ENCODE peak calls at places on chromosomes 5 and 9, in seven cellular contexts. One of them, this sample, is unnamed.

GRCh38 chr9:96565684-96566360 is 53.8 kb downstream of the CDC14B start:
- DNase-seq in GM23248: peak; percentile 84
- DNase-seq in thoracic aorta: no peak
- DNase-seq in spleen: no peak
- DNase-seq in IMR-90: peak; percentile 34
- DNase-seq in hepatocyte: peak; percentile 13
- DNase-seq in lower lobe of right lung: no peak
- DNase-seq in this sample: no peak

GRCh38 chr9:114483499-114483898 is 21.8 kb downstream of the WHRN start:
- DNase-seq in hepatocyte: no peak
- DNase-seq in spleen: no peak
- DNase-seq in IMR-90: no peak
- DNase-seq in GM23248: no peak
- DNase-seq in lower lobe of right lung: no peak
- DNase-seq in thoracic aorta: no peak
- DNase-seq in this sample: no peak

GRCh38 chr5:36982146-36982545 is 105.6 kb downstream of the NIPBL start:
- DNase-seq in spleen: no peak
- DNase-seq in GM23248: peak; percentile 80
- DNase-seq in lower lobe of right lung: no peak
- DNase-seq in thoracic aorta: no peak
- DNase-seq in hepatocyte: no peak
- DNase-seq in IMR-90: peak; percentile 74
- DNase-seq in this sample: no peak

GRCh38 chr5:55159763-55160492 is at the start of gene GPX8:
- DNase-seq in IMR-90: peak; percentile 92
- DNase-seq in spleen: no peak
- DNase-seq in GM23248: peak; percentile 95
- DNase-seq in lower lobe of right lung: no peak
- DNase-seq in thoracic aorta: no peak
- DNase-seq in hepatocyte: peak; percentile 79
- DNase-seq in this sample: peak; percentile 25

GRCh38 chr9:89655990-89656657 is 51.3 kb downstream of the GADD45G start:
- DNase-seq in lower lobe of right lung: no peak
- DNase-seq in hepatocyte: no peak
- DNase-seq in IMR-90: no peak
- DNase-seq in thoracic aorta: no peak
- DNase-seq in GM23248: no peak
- DNase-seq in spleen: peak; percentile 83
- DNase-seq in this sample: no peak

GRCh38 chr5:32258406-32258805 is 54.3 kb downstream of the MTMR12 start:
- DNase-seq in thoracic aorta: no peak
- DNase-seq in GM23248: no peak
- DNase-seq in IMR-90: no peak
- DNase-seq in hepatocyte: peak; percentile 30
- DNase-seq in spleen: no peak
- DNase-seq in lower lobe of right lung: no peak
- DNase-seq in this sample: no peak

GRCh38 chr9:125399165-125399564 is 137.5 kb downstream of the GAPVD1 start:
- DNase-seq in hepatocyte: no peak
- DNase-seq in IMR-90: no peak
- DNase-seq in thoracic aorta: no peak
- DNase-seq in lower lobe of right lung: no peak
- DNase-seq in GM23248: no peak
- DNase-seq in spleen: no peak
- DNase-seq in this sample: no peak

GRCh38 chr5:74722271-74722670 is 37.2 kb downstream of the HEXB start:
- DNase-seq in IMR-90: no peak
- DNase-seq in hepatocyte: no peak
- DNase-seq in GM23248: no peak
- DNase-seq in lower lobe of right lung: no peak
- DNase-seq in spleen: no peak
- DNase-seq in thoracic aorta: no peak
- DNase-seq in this sample: no peak

DNA sequence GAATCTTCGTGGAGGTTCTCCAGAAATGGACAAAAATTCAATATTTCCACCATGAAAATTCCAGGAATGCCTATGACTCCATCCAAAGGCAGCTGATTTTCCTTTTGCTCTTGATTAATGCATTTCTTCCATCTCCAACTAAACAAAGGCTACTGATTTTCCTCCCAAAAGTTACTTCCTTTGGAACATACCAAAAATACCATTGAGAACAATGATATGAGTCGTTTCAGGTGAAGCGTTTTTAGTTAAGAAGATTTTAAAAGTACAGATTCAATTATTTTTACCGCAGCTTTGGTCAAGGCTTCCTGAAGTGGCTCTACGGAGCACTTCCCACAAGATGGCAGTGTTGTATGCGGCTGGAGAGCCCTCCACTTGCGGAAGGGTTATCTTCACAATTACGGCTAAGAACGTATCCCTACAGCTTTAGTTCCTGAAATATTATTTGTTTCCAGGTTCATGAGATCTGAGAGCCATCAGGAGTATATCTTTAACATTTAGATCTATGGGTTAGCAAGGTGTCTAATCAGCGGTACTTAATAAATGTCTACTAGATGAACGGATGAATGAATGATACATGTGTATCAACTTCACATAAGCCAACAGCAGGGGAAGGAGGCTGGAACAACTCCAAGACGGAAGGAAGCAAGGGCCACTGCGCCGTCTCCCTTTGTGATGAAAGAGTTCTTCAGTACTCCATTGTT is 35.9 kb upstream of the ARSB start:
- DNase-seq in spleen: no peak
- DNase-seq in hepatocyte: peak; percentile 79
- DNase-seq in IMR-90: peak; percentile 78
- DNase-seq in lower lobe of right lung: peak; percentile 47
- DNase-seq in GM23248: peak; percentile 81
- DNase-seq in thoracic aorta: no peak
- DNase-seq in this sample: peak; percentile 32
- H3K4me3 ChIP-seq in spleen: no peak overlapping the region
- H3K4me3 ChIP-seq in hepatocyte: no peak overlapping the region
- H3K4me3 ChIP-seq in IMR-90: peak overlapping the region; percentile 39
- H3K4me3 ChIP-seq in lower lobe of right lung: no peak overlapping the region
- H3K4me3 ChIP-seq in GM23248: peak overlapping the region; percentile 65
- H3K4me3 ChIP-seq in thoracic aorta: peak overlapping the region; percentile 61
- H3K4me3 ChIP-seq in this sample: no peak overlapping the region

GRCh38 chr5:113295111-113295539 is 139.7 kb downstream of the TSSK1B start:
- DNase-seq in lower lobe of right lung: no peak
- DNase-seq in hepatocyte: no peak
- DNase-seq in GM23248: no peak
- DNase-seq in IMR-90: no peak
- DNase-seq in thoracic aorta: no peak
- DNase-seq in spleen: no peak
- DNase-seq in this sample: no peak
- H3K4me3 ChIP-seq in lower lobe of right lung: peak overlapping the region; percentile 66
- H3K4me3 ChIP-seq in hepatocyte: peak overlapping the region; percentile 43
- H3K4me3 ChIP-seq in GM23248: peak overlapping the region; percentile 82
- H3K4me3 ChIP-seq in IMR-90: peak overlapping the region; percentile 91
- H3K4me3 ChIP-seq in thoracic aorta: peak overlapping the region; percentile 83
- H3K4me3 ChIP-seq in spleen: peak overlapping the region; percentile 68
- H3K4me3 ChIP-seq in this sample: peak overlapping the region; percentile 64

DNA sequence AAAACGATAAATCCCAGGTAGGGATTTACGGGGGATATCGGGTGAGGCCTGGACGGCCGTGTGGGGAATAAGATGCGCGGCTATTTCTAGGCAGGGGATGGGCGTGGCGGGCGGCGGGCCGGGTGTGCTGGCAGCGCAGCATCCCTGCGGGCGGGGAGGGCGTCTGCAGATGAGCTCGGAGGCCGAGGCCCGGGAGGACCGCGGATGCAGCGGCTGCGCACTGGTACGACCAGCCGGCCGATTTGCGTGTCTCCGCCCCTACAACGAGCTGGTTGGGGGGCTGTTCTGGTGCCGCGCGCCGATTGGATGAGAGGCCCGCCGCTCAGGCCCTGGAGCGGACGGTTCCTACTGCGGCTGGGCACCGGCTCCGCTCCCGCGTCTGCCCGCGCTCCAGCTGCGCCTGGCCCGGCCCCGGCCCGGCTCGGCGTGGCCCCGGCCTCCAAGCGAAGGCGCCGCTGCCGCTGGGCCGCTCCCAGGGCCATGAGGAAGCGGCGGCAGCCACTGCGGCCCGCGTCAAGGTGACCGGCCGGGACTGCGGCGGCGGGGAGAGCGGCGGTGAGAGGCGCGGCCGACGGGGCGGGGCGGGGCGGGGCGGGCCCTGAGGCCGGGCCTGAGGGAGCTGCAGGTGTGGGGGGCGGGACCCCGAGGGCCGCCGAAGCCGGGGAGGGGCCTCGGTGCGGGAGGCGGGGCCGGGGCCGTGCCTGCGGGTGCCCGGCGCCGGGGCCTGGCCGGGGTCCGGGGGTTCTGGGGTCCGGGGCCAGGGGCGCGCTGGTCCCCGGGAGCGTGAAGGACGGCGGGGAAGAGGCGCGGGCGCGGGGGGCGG is at the start of gene RALGPS1:
- DNase-seq in GM23248: peak; percentile 98
- DNase-seq in spleen: peak; percentile 98
- DNase-seq in hepatocyte: peak; percentile 98
- DNase-seq in thoracic aorta: peak; percentile 76
- DNase-seq in IMR-90: peak; percentile 94
- DNase-seq in lower lobe of right lung: peak; percentile 97
- DNase-seq in this sample: peak; percentile 95
- H3K4me3 ChIP-seq in GM23248: peak within 1 kb of the TSS; percentile 69
- H3K4me3 ChIP-seq in spleen: peak within 1 kb of the TSS; percentile 66
- H3K4me3 ChIP-seq in hepatocyte: peak within 1 kb of the TSS; percentile 54
- H3K4me3 ChIP-seq in thoracic aorta: peak within 1 kb of the TSS; percentile 78
- H3K4me3 ChIP-seq in IMR-90: peak within 1 kb of the TSS; percentile 81
- H3K4me3 ChIP-seq in lower lobe of right lung: peak within 1 kb of the TSS; percentile 55
- H3K4me3 ChIP-seq in this sample: peak within 1 kb of the TSS; percentile 56

DNA sequence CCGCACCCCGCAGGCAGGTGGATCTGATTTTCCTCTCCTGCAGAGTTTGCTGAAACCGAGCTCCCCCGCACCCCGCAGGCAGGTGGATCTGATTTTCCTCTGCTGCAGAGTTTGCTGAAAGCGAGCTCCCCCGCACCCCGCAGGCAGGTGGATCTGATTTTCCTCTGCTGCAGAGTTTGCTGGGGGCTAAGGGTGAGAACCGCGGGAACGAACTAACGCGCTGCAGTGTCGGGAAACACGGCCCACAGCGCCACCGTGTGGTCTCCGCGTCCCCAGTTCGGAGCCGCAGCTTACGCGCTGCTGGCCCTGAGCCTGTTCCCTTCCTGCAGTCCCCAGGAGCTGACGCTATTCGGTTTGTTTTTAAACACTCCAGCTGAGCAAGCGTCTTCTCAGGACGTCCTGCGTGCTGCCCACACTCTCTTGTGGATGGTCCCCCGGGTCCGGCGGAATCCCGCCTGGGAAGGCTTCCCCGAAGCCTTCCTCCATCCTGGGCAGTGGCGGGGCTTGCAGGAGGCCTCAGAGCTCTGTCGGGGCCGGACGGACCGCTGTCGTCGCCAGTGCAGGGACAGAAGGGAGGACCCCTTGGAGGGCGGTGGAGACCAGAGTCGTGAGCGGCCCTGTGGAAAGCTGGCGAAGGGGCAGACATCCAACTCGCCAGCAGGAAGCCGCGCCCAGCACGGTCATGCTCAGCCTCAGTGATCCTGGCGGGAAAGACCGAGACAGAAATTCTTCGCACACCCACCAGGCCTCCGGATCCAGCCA is 121.2 kb upstream of the LPCAT1 start:
- DNase-seq in thoracic aorta: peak; percentile 15
- DNase-seq in IMR-90: peak; percentile 78
- DNase-seq in lower lobe of right lung: peak; percentile 86
- DNase-seq in hepatocyte: peak; percentile 93
- DNase-seq in GM23248: peak; percentile 91
- DNase-seq in spleen: peak; percentile 95
- DNase-seq in this sample: peak; percentile 67
- H3K4me3 ChIP-seq in thoracic aorta: peak overlapping the region; percentile 70
- H3K4me3 ChIP-seq in IMR-90: no peak overlapping the region
- H3K4me3 ChIP-seq in lower lobe of right lung: peak overlapping the region; percentile 39
- H3K4me3 ChIP-seq in hepatocyte: no peak overlapping the region
- H3K4me3 ChIP-seq in GM23248: peak overlapping the region; percentile 70
- H3K4me3 ChIP-seq in spleen: peak overlapping the region; percentile 30
- H3K4me3 ChIP-seq in this sample: no peak overlapping the region

DNA sequence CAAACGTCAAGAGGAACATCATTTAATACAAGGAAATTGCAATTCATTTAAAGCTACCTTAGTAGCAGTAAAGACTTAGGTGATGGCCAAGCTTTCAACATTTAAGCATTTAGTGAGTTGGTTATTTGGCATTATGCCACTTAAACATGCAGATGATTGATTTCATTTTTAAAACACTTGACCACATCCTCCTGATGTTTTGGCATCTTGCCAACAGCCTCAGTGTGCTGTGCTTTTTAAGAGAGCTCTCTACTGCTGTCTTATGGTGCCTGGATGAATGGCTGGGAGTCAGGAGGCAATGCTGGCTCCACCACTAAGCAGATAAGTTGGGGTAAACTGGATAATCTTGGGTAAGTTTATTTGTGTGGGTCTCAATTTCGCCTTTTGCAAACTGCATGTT is 364.5 kb downstream of the MAN2A1 start:
- DNase-seq in IMR-90: peak; percentile 21
- DNase-seq in spleen: no peak
- DNase-seq in thoracic aorta: no peak
- DNase-seq in hepatocyte: peak; percentile 59
- DNase-seq in GM23248: peak; percentile 34
- DNase-seq in lower lobe of right lung: no peak
- DNase-seq in this sample: peak; percentile 8
- H3K4me3 ChIP-seq in IMR-90: no peak overlapping the region
- H3K4me3 ChIP-seq in spleen: no peak overlapping the region
- H3K4me3 ChIP-seq in thoracic aorta: no peak overlapping the region
- H3K4me3 ChIP-seq in hepatocyte: no peak overlapping the region
- H3K4me3 ChIP-seq in GM23248: no peak overlapping the region
- H3K4me3 ChIP-seq in lower lobe of right lung: no peak overlapping the region
- H3K4me3 ChIP-seq in this sample: no peak overlapping the region